ENCODE peak calls at places on chromosomes 11 and 22, in four cellular contexts. H is H1, O is IMR-90, U is mesendoderm. B is an unnamed sample. For H3K4me1, the result is how much of the 10 kb centered on the place peaks cover.

GRCh38 chr22:29139965-29140782 is 65.5 kb upstream of the EMID1 start:
- DNase-seq in H (no peak), O (peak), U (no peak), B (no peak)

GRCh38 chr11:114259124-114259526 is 37.1 kb upstream of the NNMT start:
- DNase-seq in H (no peak), O (no peak), U (no peak), B (no peak)

GRCh38 chr11:96287796-96288439 is 55.1 kb downstream of the MAML2 start:
- DNase-seq in O (peak), H (no peak), U (no peak), B (no peak)

GRCh38 chr11:34585870-34586654 is 34.8 kb upstream of the EHF start:
- DNase-seq in O (peak), H (no peak), U (peak), B (no peak)

GRCh38 chr11:70788247-70789022 is 390.1 kb downstream of the CTTN start:
- DNase-seq in U (no peak), O (peak), H (no peak), B (no peak)

GRCh38 chr11:117851091-117851490 is 25.4 kb downstream of the FXYD6 start:
- DNase-seq in O (peak), U (peak), H (no peak), B (peak)

GRCh38 chr11:12005061-12005460 is 3.4 kb downstream of the DKK3 start:
- DNase-seq in H (no peak), U (no peak), O (no peak), B (no peak)

GRCh38 chr22:17980638-17981051 is 43.7 kb downstream of the MICAL3 start:
- DNase-seq in U (no peak), O (peak), H (no peak), B (no peak)

GRCh38 chr11:73520358-73521061 is 77.4 kb downstream of the FAM168A start:
- DNase-seq in O (peak), U (no peak), H (no peak), B (no peak)

GRCh38 chr11:48307760-48308386 is 1.9 kb downstream of the OR4S1 start:
- DNase-seq in U (peak), O (peak), H (peak), B (peak)

GRCh38 chr11:63901660-63902059 is 15.3 kb downstream of the RCOR2 start:
- DNase-seq in U (peak), O (peak), H (no peak), B (no peak)

GRCh38 chr11:13140873-13141655 is 131.9 kb downstream of the RASSF10 start:
- DNase-seq in O (peak), U (no peak), H (no peak), B (no peak)

GRCh38 chr22:37454857-37455686 is 27.8 kb upstream of the ELFN2 start:
- DNase-seq in H (no peak), U (peak), O (peak), B (no peak)

GRCh38 chr22:34429314-34429713 is 509.0 kb upstream of the LARGE1 start:
- DNase-seq in U (peak), H (no peak), O (no peak), B (no peak)

GRCh38 chr11:28481673-28482480 is 373.7 kb downstream of the METTL15 start:
- DNase-seq in H (no peak), O (no peak), U (no peak), B (no peak)

GRCh38 chr11:81030186-81030585 is 1589.4 kb upstream of the TENM4 start:
- DNase-seq in O (no peak), H (no peak), U (peak), B (no peak)

GRCh38 chr11:15119826-15120225 is 5.1 kb downstream of the INSC start:
- DNase-seq in O (no peak), H (no peak), U (no peak), B (no peak)

GRCh38 chr11:134283461-134284230 is 7.5 kb downstream of the GLB1L3 start:
- DNase-seq in O (no peak), U (no peak), H (no peak), B (no peak)

GRCh38 chr22:37169947-37170688 is 17.9 kb downstream of the C1QTNF6 start:
- DNase-seq in H (no peak), U (no peak), O (no peak), B (no peak)

GRCh38 chr22:20015971-20016733 is 471 bp downstream of the ARVCF start:
- DNase-seq in H (peak), U (peak), O (no peak), B (peak)

GRCh38 chr11:15688351-15688792 is 573.6 kb downstream of the INSC start:
- DNase-seq in O (peak), U (no peak), H (no peak), B (no peak)

GRCh38 chr11:13698147-13698546 is 29.7 kb downstream of the FAR1 start:
- DNase-seq in U (no peak), H (no peak), O (no peak), B (no peak)

GRCh38 chr11:46253258-46254134 is 24.0 kb upstream of the CREB3L1 start:
- DNase-seq in H (no peak), U (no peak), O (no peak), B (peak)

GRCh38 chr11:110984147-110984546 is 261.4 kb upstream of the POU2AF2 start:
- DNase-seq in O (peak), U (peak), H (no peak), B (no peak)

GRCh38 chr11:117319214-117319840 is 3.3 kb upstream of the BACE1 start:
- DNase-seq in O (peak), H (no peak), U (no peak), B (no peak)

GRCh38 chr11:131537729-131538128 is 167.3 kb downstream of the NTM start:
- DNase-seq in U (no peak), O (no peak), H (no peak), B (no peak)

GRCh38 chr11:61754534-61755482 is 2.4 kb downstream of the MYRF start:
- DNase-seq in U (peak), H (no peak), O (peak), B (no peak)

GRCh38 chr11:26228778-26229177 is 103.2 kb upstream of the ANO3 start:
- DNase-seq in O (peak), H (no peak), U (no peak), B (no peak)

GRCh38 chr11:1292644-1293618 is 16.5 kb downstream of the TOLLIP start:
- DNase-seq in H (no peak), O (no peak), U (no peak), B (no peak)

GRCh38 chr22:48554893-48555552 is 1272.7 kb downstream of the BRD1 start:
- DNase-seq in O (no peak), U (peak), H (peak), B (peak)

GRCh38 chr22:35317680-35318290 is 18.1 kb downstream of the TOM1 start:
- DNase-seq in U (no peak), H (no peak), O (no peak), B (no peak)

GRCh38 chr11:19242184-19242932 is 1.6 kb upstream of the E2F8 start:
- DNase-seq in H (peak), O (no peak), U (peak), B (peak)

GRCh38 chr11:282171-282570 is 4.0 kb downstream of the NLRP6 start:
- DNase-seq in O (no peak), U (no peak), H (peak), B (no peak)

GRCh38 chr11:128830836-128831780 is 36.0 kb downstream of the KCNJ1 start:
- DNase-seq in O (peak), H (peak), U (peak), B (peak)

GRCh38 chr22:22674473-22674872 is 30.1 kb downstream of the GGTLC2 start:
- DNase-seq in H (no peak), O (no peak), U (no peak), B (no peak)
- H3K56ac ChIP-seq in H (no peak), O (no peak), U (no peak), B (no peak)

DNA sequence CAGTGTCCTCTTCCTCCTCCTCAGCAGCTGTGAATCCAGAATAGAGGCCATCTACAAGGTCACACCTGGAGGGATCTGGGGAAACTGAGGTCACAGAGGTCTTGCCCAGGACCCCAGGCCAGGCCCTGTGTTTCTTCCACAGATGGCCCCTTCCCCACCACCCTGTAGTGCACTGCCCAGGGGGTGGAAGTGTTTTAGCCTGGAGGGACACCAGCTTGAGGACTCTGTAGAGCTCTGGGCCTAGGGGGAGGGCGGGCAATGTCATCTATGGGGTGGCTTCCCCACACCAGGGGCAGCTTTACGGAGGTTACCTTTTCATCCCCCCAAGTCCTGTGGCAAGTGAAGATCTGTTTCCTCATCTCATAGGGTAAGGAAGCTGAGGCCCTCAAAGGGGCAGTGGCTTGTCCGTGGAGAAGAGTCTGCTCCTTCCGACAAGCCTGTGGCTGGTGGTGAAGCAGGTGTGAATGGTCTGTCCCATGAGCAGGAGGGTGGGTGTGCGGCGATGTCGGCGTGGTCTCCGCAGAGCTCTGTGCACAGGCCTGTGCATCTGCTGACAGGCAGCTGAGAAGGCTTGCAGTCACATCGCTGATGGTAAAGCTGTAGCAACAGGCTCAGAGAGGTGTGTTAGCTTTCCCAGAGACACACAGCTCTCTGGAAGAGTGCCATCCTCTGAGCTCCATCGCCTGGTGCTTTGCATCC is 74.1 kb upstream of the WNT7B start:
- DNase-seq in O (no peak), U (no peak), H (no peak), B (no peak)
- H3K4me1 ChIP-seq in O (under half), U (under half), H (under half), B (under half)

GRCh38 chr11:76783901-76784813 is 1.0 kb downstream of the TSKU start:
- DNase-seq in U (peak), O (peak), H (peak), B (peak)
- H3K4ac ChIP-seq in U (peak), O (peak), H (peak), B (no peak)

DNA sequence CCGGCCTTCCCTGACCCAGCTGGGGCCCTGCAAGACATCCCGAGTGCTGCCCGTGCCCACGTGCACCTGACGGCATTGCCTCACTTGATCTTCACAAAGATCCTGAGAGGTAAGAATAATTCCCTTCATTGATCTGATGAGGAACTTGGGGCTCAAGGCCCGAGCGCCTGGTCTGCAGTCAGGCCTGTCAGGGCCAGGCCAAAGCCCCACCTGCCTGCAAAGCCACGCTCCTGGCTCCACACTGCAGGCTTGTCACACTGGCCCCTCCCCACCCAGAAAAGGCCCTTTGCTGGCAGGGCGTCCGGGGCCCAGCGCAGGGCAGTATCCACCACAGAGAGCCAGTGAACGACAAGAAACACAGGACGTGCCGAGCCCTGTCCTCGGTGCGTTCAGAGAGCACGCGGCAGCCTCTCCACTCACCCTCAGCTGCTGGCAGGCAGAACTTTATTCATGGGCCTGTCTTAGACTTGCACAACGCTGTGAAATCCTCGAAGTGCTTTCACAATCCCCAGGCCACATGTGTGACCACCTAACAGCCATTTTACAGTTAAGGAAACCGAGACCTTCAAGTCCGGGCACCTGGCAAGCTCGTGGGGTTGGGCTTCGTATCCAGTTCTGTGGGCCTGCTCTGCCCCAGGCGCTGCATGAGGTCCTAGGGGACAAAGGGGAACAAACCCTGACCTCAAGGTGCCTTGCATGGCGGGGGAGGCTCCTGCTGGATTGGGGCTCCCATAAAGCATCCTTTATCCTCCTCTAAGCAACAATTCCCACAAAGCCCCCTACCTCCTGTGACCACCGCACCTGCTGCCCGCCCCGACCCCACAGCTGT is 14.7 kb downstream of the KIAA0930 start:
- DNase-seq in U (no peak), O (peak), H (no peak), B (peak)
- H3K56ac ChIP-seq in U (peak), O (no peak), H (no peak), B (no peak)

GRCh38 chr11:10669258-10670033 is 24.1 kb downstream of the IRAG1 start:
- DNase-seq in O (peak), H (no peak), U (no peak), B (no peak)
- H3K4me1 ChIP-seq in O (under half), H (under half), U (under half), B (under half)

GRCh38 chr22:30305519-30305905 is 16.2 kb upstream of the CASTOR1 start:
- DNase-seq in H (no peak), U (no peak), O (no peak), B (no peak)
- H3K4ac ChIP-seq in H (no peak), U (no peak), O (peak), B (no peak)

GRCh38 chr11:109236188-109236587 is 185.8 kb upstream of the C11orf87 start:
- DNase-seq in H (no peak), U (no peak), O (no peak), B (no peak)

GRCh38 chr11:109247071-109247470 is 174.9 kb upstream of the C11orf87 start:
- DNase-seq in H (no peak), O (peak), U (no peak), B (no peak)

GRCh38 chr11:109237636-109238035 is 184.4 kb upstream of the C11orf87 start:
- DNase-seq in O (no peak), H (no peak), U (no peak), B (no peak)

GRCh38 chr11:109236696-109237095 is 185.3 kb upstream of the C11orf87 start:
- DNase-seq in H (no peak), U (no peak), O (no peak), B (no peak)

GRCh38 chr11:109241988-109242387 is 180.0 kb upstream of the C11orf87 start:
- DNase-seq in H (no peak), U (peak), O (no peak), B (no peak)
- H3K56ac ChIP-seq in H (no peak), U (no peak), O (no peak), B (no peak)

B was measured in H9.